ENCODE peak calls at places on chromosomes 16 and 17, in nine cellular contexts. M, W, U, K, H, A, O, Y and T are unnamed samples.

GRCh38 chr16:74951206-74951605 is 33.7 kb downstream of the WDR59 start:
- DNase-seq in M (no peak), W (no peak), U (no peak), K (no peak), H (no peak), A (no peak), O (no peak), Y (no peak), T (no peak)

GRCh38 chr17:3603119-3603869 is 5.9 kb downstream of the TRPV1 start:
- DNase-seq in M (no peak), W (no peak), U (no peak), K (no peak), H (no peak), A (no peak), O (no peak), Y (no peak), T (no peak)

GRCh38 chr16:15775209-15775608 is 81.6 kb downstream of the MYH11 start:
- DNase-seq in M (no peak), W (peak; percentile 22), U (no peak), K (no peak), H (no peak), A (no peak), O (no peak), Y (no peak), T (no peak)

GRCh38 chr16:24775455-24775854 is 46.0 kb downstream of the TNRC6A start:
- DNase-seq in M (peak; percentile 67), W (no peak), U (no peak), K (no peak), H (no peak), A (no peak), O (peak; percentile 82), Y (peak; percentile 82), T (peak; percentile 64)

GRCh38 chr17:41065829-41066624 is at the start of gene KRTAP2-4:
- DNase-seq in M (no peak), W (peak; percentile 24), U (no peak), K (no peak), H (no peak), A (no peak), O (no peak), Y (no peak), T (no peak)

GRCh38 chr16:88809676-88810165 is 2.0 kb downstream of the APRT start:
- DNase-seq in M (no peak), W (no peak), U (no peak), K (no peak), H (no peak), A (no peak), O (no peak), Y (no peak), T (no peak)

GRCh38 chr16:22926105-22926751 is 112.3 kb downstream of the HS3ST2 start:
- DNase-seq in M (no peak), W (no peak), U (no peak), K (no peak), H (no peak), A (no peak), O (no peak), Y (no peak), T (no peak)

GRCh38 chr16:47072158-47072557 is 71.6 kb downstream of the NETO2 start:
- DNase-seq in M (no peak), W (no peak), U (no peak), K (no peak), H (no peak), A (no peak), O (no peak), Y (no peak), T (no peak)

GRCh38 chr17:50519141-50519834 is 11.0 kb downstream of the MYCBPAP start:
- DNase-seq in M (no peak), W (no peak), U (no peak), K (no peak), H (no peak), A (no peak), O (no peak), Y (no peak), T (no peak)

GRCh38 chr17:82949361-82949760 is 109.5 kb upstream of the ZNF750 start:
- DNase-seq in M (no peak), W (no peak), U (no peak), K (no peak), H (no peak), A (no peak), O (peak; percentile 39), Y (no peak), T (no peak)

GRCh38 chr17:35214631-35215273 is 20.6 kb upstream of the SLC35G3 start:
- DNase-seq in M (no peak), W (no peak), U (no peak), K (no peak), H (no peak), A (no peak), O (no peak), Y (no peak), T (no peak)

GRCh38 chr16:1534021-1535020 is 855 bp downstream of the TMEM204 start:
- DNase-seq in M (no peak), W (no peak), U (peak; percentile 42), K (no peak), H (peak; percentile 42), A (no peak), O (no peak), Y (no peak), T (no peak)

GRCh38 chr16:4319454-4319853 is 3.6 kb downstream of the GLIS2 start:
- DNase-seq in M (peak; percentile 46), W (no peak), U (peak; percentile 58), K (no peak), H (no peak), A (peak; percentile 79), O (peak; percentile 76), Y (peak; percentile 48), T (peak; percentile 59)

GRCh38 chr16:83891742-83892141 is 7.2 kb upstream of the MLYCD start:
- DNase-seq in M (no peak), W (no peak), U (no peak), K (no peak), H (no peak), A (no peak), O (no peak), Y (no peak), T (no peak)

GRCh38 chr17:57707892-57708291 is 37.2 kb downstream of the CCDC182 start:
- DNase-seq in M (no peak), W (no peak), U (no peak), K (peak; percentile 48), H (peak; percentile 32), A (no peak), O (no peak), Y (no peak), T (no peak)

DNA sequence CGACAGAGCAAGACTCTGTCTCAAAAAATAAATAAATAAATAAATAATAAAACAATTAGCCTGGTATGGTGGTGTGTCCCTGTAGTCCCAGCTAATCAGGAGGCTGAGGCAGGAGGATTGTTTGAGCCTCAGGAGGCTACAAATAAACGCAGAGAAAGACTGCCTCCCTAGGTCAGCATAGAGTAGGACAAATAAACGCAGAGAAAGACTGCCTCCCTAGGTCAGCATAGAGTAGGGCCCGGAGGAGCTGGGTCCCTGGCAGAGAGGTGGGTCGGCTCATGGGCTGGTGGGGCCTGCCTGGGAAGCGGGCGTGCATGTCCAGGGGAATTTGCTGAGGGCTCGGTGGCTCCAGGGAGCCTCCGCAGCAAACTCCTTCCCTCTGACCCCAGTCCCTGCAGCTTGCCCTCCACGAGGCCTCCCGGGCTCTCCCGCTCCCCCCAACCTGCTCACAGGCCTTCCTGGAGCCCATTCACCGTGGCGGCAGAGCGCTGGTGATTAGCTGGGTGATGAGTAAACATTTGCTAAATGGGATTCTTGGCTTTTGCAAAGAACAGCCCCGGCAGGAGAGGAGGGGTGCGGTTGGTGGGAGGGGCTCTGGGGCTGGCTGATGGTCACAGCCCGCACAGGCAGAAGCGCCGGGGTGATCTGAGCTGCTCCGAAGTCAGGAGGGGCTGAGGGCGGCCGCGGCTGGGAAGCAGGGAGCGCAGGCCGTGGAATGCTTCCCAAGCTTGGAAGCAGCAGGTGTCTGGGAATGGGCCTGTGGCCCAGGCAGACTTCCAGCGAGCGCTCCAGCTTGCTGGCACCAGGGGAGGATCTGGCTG is 93.2 kb downstream of the RTN4RL1 start:
- DNase-seq in M (peak; percentile 77), W (no peak), U (no peak), K (peak; percentile 35), H (peak; percentile 36), A (no peak), O (peak; percentile 77), Y (no peak), T (peak; percentile 25)
- TF ChIP-seq POLR2A in M (no peak), W (no peak), U (no peak), K (no peak), H (no peak), A (no peak), O (no peak), Y (no peak), T (no peak)

GRCh38 chr16:35562471-35562870 is 2103.1 kb downstream of the TP53TG3F start:
- DNase-seq in M (no peak), W (no peak), U (no peak), K (no peak), H (no peak), A (no peak), O (no peak), Y (no peak), T (no peak)
- H3K9me3 ChIP-seq in M (peaks cover 25% of the 10 kb centered on the region), W (no peaks in the 10 kb centered on the region), U (no peaks in the 10 kb centered on the region), K (no peaks in the 10 kb centered on the region), H (no peaks in the 10 kb centered on the region), A (no peaks in the 10 kb centered on the region), O (peaks cover 4% of the 10 kb centered on the region), Y (no peaks in the 10 kb centered on the region), T (no peaks in the 10 kb centered on the region)

DNA sequence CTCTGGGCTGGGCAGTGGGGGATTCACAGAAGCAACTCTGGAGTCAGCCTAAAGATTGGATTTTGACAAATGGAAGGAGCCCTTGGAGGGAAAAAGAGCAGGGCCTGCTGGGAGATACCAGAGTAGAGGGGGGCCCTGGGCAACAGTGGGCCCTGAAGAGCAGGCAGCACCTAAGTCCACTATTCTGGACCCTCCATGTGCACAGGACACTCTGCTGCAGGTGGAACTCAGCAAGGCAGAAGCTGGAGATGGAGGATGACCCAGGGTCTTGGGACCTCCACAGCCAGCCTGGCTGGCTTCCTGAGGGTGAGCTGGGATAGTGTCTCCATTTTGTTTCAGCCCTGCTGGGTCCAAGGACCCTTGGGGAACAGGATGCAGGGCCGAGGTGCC is 63.0 kb upstream of the TEX2 start:
- DNase-seq in M (no peak), W (no peak), U (no peak), K (no peak), H (no peak), A (no peak), O (no peak), Y (no peak), T (no peak)
- TF ChIP-seq POLR2A in M (no peak), W (no peak), U (no peak), K (no peak), H (no peak), A (no peak), O (no peak), Y (no peak), T (no peak)

DNA sequence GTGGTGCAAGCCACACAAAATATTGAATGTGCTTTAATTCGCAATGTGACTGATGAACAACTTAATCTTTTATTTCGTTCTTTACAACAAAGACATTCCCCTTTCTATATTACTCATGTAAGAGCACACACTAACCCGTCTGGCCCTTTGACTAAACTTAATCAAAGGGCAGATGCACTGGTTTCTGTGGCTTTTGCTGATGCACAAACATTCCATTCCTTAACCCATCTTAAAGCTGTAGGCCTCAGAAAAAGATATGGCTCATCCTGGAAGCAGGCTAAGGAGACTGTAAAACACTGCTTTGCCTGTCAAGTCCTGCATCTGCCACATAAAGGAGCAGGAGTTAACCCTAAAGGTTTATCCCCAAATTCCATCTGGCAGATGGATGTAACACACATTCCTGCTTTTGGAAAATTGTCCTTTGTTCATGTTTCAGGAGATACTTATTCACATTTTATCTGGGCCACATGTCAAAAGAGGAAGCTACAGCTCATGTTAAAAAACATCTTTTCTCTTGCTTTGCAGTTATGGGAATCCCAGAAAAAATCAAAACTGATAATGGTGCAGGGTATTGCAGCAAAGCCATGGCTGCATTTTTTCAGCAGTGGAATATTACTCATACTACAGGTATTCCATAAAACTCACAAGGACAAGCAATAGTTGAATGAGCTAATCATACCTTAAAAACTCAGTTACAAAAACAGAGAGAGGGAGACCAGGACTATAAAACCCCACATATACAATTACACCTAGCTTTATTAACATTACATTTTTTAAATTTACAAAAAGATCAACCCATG is 137.2 kb downstream of the AHSP start:
- DNase-seq in M (no peak), W (no peak), U (no peak), K (no peak), H (no peak), A (no peak), O (no peak), Y (no peak), T (no peak)
- H3K9me3 ChIP-seq in M (peaks cover 25% of the 10 kb centered on the region), W (no peaks in the 10 kb centered on the region), U (no peaks in the 10 kb centered on the region), K (no peaks in the 10 kb centered on the region), H (no peaks in the 10 kb centered on the region), A (no peaks in the 10 kb centered on the region), O (no peaks in the 10 kb centered on the region), Y (no peaks in the 10 kb centered on the region), T (peaks cover 3% of the 10 kb centered on the region)